ENCODE peak calls at places on chromosomes 12 and 14, in seven cellular contexts. One of them, this sample, is unnamed.

GRCh38 chr12:60997979-60998378 is 1262.2 kb upstream of the USP15 start:
- DNase-seq in mammary epithelial cell: no peak
- DNase-seq in fibroblast of lung: no peak
- DNase-seq in HepG2: no peak
- DNase-seq in PC-3: no peak
- DNase-seq in GM23248: no peak
- DNase-seq in endothelial cell of umbilical vein: no peak
- DNase-seq in this sample: no peak

GRCh38 chr12:116009805-116010204 is 267.7 kb downstream of the MED13L start:
- DNase-seq in HepG2: peak
- DNase-seq in endothelial cell of umbilical vein: no peak
- DNase-seq in fibroblast of lung: no peak
- DNase-seq in mammary epithelial cell: no peak
- DNase-seq in GM23248: peak
- DNase-seq in PC-3: peak
- DNase-seq in this sample: no peak

GRCh38 chr12:122856999-122857671 is 21.9 kb downstream of the HIP1R start:
- DNase-seq in fibroblast of lung: peak
- DNase-seq in endothelial cell of umbilical vein: no peak
- DNase-seq in GM23248: peak
- DNase-seq in mammary epithelial cell: no peak
- DNase-seq in PC-3: peak
- DNase-seq in HepG2: peak
- DNase-seq in this sample: no peak

GRCh38 chr12:96020314-96021003 is 14.9 kb downstream of the LTA4H start:
- DNase-seq in fibroblast of lung: no peak
- DNase-seq in endothelial cell of umbilical vein: no peak
- DNase-seq in PC-3: no peak
- DNase-seq in mammary epithelial cell: no peak
- DNase-seq in HepG2: no peak
- DNase-seq in GM23248: no peak
- DNase-seq in this sample: no peak

GRCh38 chr14:80077262-80077661 is 134.0 kb downstream of the DIO2 start:
- DNase-seq in mammary epithelial cell: no peak
- DNase-seq in endothelial cell of umbilical vein: no peak
- DNase-seq in GM23248: peak
- DNase-seq in fibroblast of lung: no peak
- DNase-seq in HepG2: no peak
- DNase-seq in PC-3: no peak
- DNase-seq in this sample: no peak

GRCh38 chr12:54200412-54200811 is 11.6 kb upstream of the SMUG1 start:
- DNase-seq in GM23248: no peak
- DNase-seq in endothelial cell of umbilical vein: no peak
- DNase-seq in HepG2: no peak
- DNase-seq in fibroblast of lung: no peak
- DNase-seq in mammary epithelial cell: no peak
- DNase-seq in PC-3: no peak
- DNase-seq in this sample: no peak

GRCh38 chr14:92729632-92730358 is 18.6 kb downstream of the LGMN start:
- DNase-seq in HepG2: no peak
- DNase-seq in endothelial cell of umbilical vein: no peak
- DNase-seq in mammary epithelial cell: peak
- DNase-seq in GM23248: peak
- DNase-seq in fibroblast of lung: peak
- DNase-seq in PC-3: peak
- DNase-seq in this sample: peak

GRCh38 chr14:63459738-63460137 is 83.4 kb downstream of the PPP2R5E start:
- DNase-seq in PC-3: no peak
- DNase-seq in mammary epithelial cell: no peak
- DNase-seq in GM23248: no peak
- DNase-seq in HepG2: no peak
- DNase-seq in endothelial cell of umbilical vein: no peak
- DNase-seq in fibroblast of lung: no peak
- DNase-seq in this sample: no peak

GRCh38 chr14:36604757-36605505 is 22.5 kb upstream of the NKX2-8 start:
- DNase-seq in PC-3: peak
- DNase-seq in fibroblast of lung: peak
- DNase-seq in HepG2: peak
- DNase-seq in mammary epithelial cell: peak
- DNase-seq in GM23248: peak
- DNase-seq in endothelial cell of umbilical vein: peak
- DNase-seq in this sample: peak

GRCh38 chr12:56632701-56633464 is 2.8 kb upstream of the BAZ2A start:
- DNase-seq in endothelial cell of umbilical vein: no peak
- DNase-seq in mammary epithelial cell: no peak
- DNase-seq in HepG2: no peak
- DNase-seq in fibroblast of lung: no peak
- DNase-seq in PC-3: no peak
- DNase-seq in GM23248: peak
- DNase-seq in this sample: no peak

GRCh38 chr12:65122661-65123060 is 1.6 kb upstream of the WIF1 start:
- DNase-seq in endothelial cell of umbilical vein: no peak
- DNase-seq in fibroblast of lung: no peak
- DNase-seq in PC-3: peak
- DNase-seq in mammary epithelial cell: no peak
- DNase-seq in GM23248: no peak
- DNase-seq in HepG2: no peak
- DNase-seq in this sample: no peak

GRCh38 chr12:46590991-46591703 is 218.6 kb upstream of the SLC38A2 start:
- DNase-seq in fibroblast of lung: no peak
- DNase-seq in PC-3: no peak
- DNase-seq in HepG2: no peak
- DNase-seq in mammary epithelial cell: no peak
- DNase-seq in GM23248: no peak
- DNase-seq in endothelial cell of umbilical vein: no peak
- DNase-seq in this sample: no peak

GRCh38 chr14:67423424-67423823 is 11.5 kb upstream of the PLEK2 start:
- DNase-seq in HepG2: no peak
- DNase-seq in PC-3: no peak
- DNase-seq in mammary epithelial cell: no peak
- DNase-seq in fibroblast of lung: no peak
- DNase-seq in GM23248: no peak
- DNase-seq in endothelial cell of umbilical vein: no peak
- DNase-seq in this sample: no peak

GRCh38 chr12:19848426-19848825 is 409.1 kb downstream of the AEBP2 start:
- DNase-seq in mammary epithelial cell: no peak
- DNase-seq in PC-3: no peak
- DNase-seq in endothelial cell of umbilical vein: no peak
- DNase-seq in GM23248: no peak
- DNase-seq in fibroblast of lung: no peak
- DNase-seq in HepG2: no peak
- DNase-seq in this sample: no peak

GRCh38 chr12:109768901-109769670 is 55.5 kb downstream of the FAM222A start:
- DNase-seq in HepG2: no peak
- DNase-seq in PC-3: no peak
- DNase-seq in fibroblast of lung: no peak
- DNase-seq in mammary epithelial cell: no peak
- DNase-seq in endothelial cell of umbilical vein: no peak
- DNase-seq in GM23248: no peak
- DNase-seq in this sample: no peak

GRCh38 chr12:62805517-62805916 is 129.4 kb downstream of the PPM1H start:
- DNase-seq in GM23248: no peak
- DNase-seq in fibroblast of lung: no peak
- DNase-seq in endothelial cell of umbilical vein: no peak
- DNase-seq in HepG2: no peak
- DNase-seq in mammary epithelial cell: no peak
- DNase-seq in PC-3: no peak
- DNase-seq in this sample: no peak

GRCh38 chr14:25431211-25432076 is 381.5 kb upstream of the STXBP6 start:
- DNase-seq in mammary epithelial cell: no peak
- DNase-seq in fibroblast of lung: no peak
- DNase-seq in endothelial cell of umbilical vein: no peak
- DNase-seq in GM23248: peak
- DNase-seq in PC-3: peak
- DNase-seq in HepG2: peak
- DNase-seq in this sample: no peak

GRCh38 chr14:98633380-98633779 is 638.6 kb downstream of the BCL11B start:
- DNase-seq in fibroblast of lung: no peak
- DNase-seq in endothelial cell of umbilical vein: no peak
- DNase-seq in mammary epithelial cell: peak
- DNase-seq in GM23248: no peak
- DNase-seq in HepG2: peak
- DNase-seq in PC-3: no peak
- DNase-seq in this sample: no peak

GRCh38 chr12:27966870-27967269 is 5.7 kb downstream of the PTHLH start:
- DNase-seq in fibroblast of lung: peak
- DNase-seq in GM23248: peak
- DNase-seq in PC-3: peak
- DNase-seq in mammary epithelial cell: peak
- DNase-seq in endothelial cell of umbilical vein: peak
- DNase-seq in HepG2: peak
- DNase-seq in this sample: peak

GRCh38 chr12:76085159-76085868 is 829 bp upstream of the NAP1L1 start:
- DNase-seq in GM23248: peak
- DNase-seq in HepG2: no peak
- DNase-seq in fibroblast of lung: no peak
- DNase-seq in PC-3: no peak
- DNase-seq in mammary epithelial cell: peak
- DNase-seq in endothelial cell of umbilical vein: peak
- DNase-seq in this sample: no peak

GRCh38 chr14:41285193-41285748 is 321.4 kb upstream of the LRFN5 start:
- DNase-seq in mammary epithelial cell: peak
- DNase-seq in HepG2: peak
- DNase-seq in fibroblast of lung: peak
- DNase-seq in GM23248: peak
- DNase-seq in endothelial cell of umbilical vein: no peak
- DNase-seq in PC-3: peak
- DNase-seq in this sample: no peak

DNA sequence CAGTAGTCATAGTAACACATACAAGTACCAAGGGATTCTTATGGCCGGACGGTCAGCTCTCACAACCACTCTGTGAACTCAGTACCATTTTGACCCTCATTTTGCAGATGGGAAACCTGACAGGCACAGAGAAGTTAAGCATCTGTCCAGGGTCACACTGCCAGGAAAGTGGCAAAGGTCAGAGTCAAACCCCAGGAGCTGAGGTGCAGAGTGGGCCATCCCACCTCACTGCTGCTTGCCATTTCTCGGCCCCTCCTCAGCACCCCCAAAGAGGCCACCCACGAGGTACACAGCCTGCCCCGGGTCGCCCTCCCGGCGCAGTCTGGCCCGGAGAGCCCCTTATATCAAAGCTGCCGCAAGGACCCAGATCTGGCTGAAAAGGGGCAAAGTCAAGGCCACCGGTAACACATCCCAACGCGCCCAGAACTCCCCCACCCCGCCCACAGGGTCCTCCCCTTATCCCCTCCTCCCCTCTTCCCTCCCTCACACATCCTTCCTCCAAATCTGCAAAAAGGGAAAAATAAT is 1.7 kb downstream of the NCOR2 start:
- DNase-seq in fibroblast of lung: no peak
- DNase-seq in mammary epithelial cell: no peak
- DNase-seq in PC-3: peak
- DNase-seq in GM23248: peak
- DNase-seq in HepG2: peak
- DNase-seq in endothelial cell of umbilical vein: no peak
- DNase-seq in this sample: no peak
- H3K9ac ChIP-seq in fibroblast of lung: peak
- H3K9ac ChIP-seq in mammary epithelial cell: peak
- H3K9ac ChIP-seq in PC-3: peak
- H3K9ac ChIP-seq in GM23248: peak
- H3K9ac ChIP-seq in HepG2: peak
- H3K9ac ChIP-seq in endothelial cell of umbilical vein: peak
- H3K9ac ChIP-seq in this sample: peak

GRCh38 chr12:42608196-42608825 is 18.8 kb upstream of the PRICKLE1 start:
- DNase-seq in HepG2: no peak
- DNase-seq in endothelial cell of umbilical vein: no peak
- DNase-seq in mammary epithelial cell: no peak
- DNase-seq in PC-3: no peak
- DNase-seq in fibroblast of lung: no peak
- DNase-seq in GM23248: peak
- DNase-seq in this sample: no peak

GRCh38 chr12:42607584-42607984 is 18.0 kb upstream of the PRICKLE1 start:
- DNase-seq in PC-3: no peak
- DNase-seq in fibroblast of lung: no peak
- DNase-seq in HepG2: no peak
- DNase-seq in GM23248: no peak
- DNase-seq in mammary epithelial cell: no peak
- DNase-seq in endothelial cell of umbilical vein: no peak
- DNase-seq in this sample: no peak

GRCh38 chr12:42605685-42606084 is 16.1 kb upstream of the PRICKLE1 start:
- DNase-seq in HepG2: no peak
- DNase-seq in PC-3: no peak
- DNase-seq in GM23248: no peak
- DNase-seq in endothelial cell of umbilical vein: no peak
- DNase-seq in fibroblast of lung: no peak
- DNase-seq in mammary epithelial cell: no peak
- DNase-seq in this sample: no peak

GRCh38 chr12:42603246-42603645 is 13.7 kb upstream of the PRICKLE1 start:
- DNase-seq in PC-3: no peak
- DNase-seq in GM23248: no peak
- DNase-seq in HepG2: no peak
- DNase-seq in fibroblast of lung: no peak
- DNase-seq in mammary epithelial cell: no peak
- DNase-seq in endothelial cell of umbilical vein: no peak
- DNase-seq in this sample: no peak
- TF ChIP-seq EZH2 in PC-3: no peak
- TF ChIP-seq EZH2 in GM23248: no peak
- TF ChIP-seq EZH2 in HepG2: no peak
- TF ChIP-seq EZH2 in fibroblast of lung: no peak
- TF ChIP-seq EZH2 in mammary epithelial cell: no peak
- TF ChIP-seq EZH2 in endothelial cell of umbilical vein: no peak
- TF ChIP-seq EZH2 in this sample: no peak

DNA sequence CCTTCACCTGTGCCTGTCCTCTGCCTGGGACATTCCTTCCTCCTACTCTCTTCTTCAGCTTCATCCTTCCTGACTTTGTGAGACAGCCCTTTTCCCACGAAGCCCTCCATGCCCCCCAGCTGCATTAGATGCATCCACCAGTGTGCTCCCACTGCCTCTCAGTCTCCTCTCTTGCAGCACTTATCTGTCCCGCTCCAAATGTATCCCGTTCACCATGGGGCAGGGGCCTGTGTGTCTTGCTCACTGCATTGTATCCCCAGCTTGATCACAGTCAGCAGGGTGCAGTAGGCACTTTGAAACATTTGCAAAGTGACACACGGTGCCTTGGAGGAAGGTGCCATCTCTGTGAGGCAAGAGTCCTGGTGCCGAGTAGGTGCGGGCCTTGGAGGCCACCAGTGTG is 104.0 kb downstream of the SLC25A47 start:
- DNase-seq in endothelial cell of umbilical vein: no peak
- DNase-seq in mammary epithelial cell: no peak
- DNase-seq in HepG2: no peak
- DNase-seq in GM23248: no peak
- DNase-seq in PC-3: no peak
- DNase-seq in fibroblast of lung: no peak
- DNase-seq in this sample: no peak
- H3K9ac ChIP-seq in endothelial cell of umbilical vein: no peak
- H3K9ac ChIP-seq in mammary epithelial cell: no peak
- H3K9ac ChIP-seq in HepG2: no peak
- H3K9ac ChIP-seq in GM23248: no peak
- H3K9ac ChIP-seq in PC-3: no peak
- H3K9ac ChIP-seq in fibroblast of lung: no peak
- H3K9ac ChIP-seq in this sample: no peak

DNA sequence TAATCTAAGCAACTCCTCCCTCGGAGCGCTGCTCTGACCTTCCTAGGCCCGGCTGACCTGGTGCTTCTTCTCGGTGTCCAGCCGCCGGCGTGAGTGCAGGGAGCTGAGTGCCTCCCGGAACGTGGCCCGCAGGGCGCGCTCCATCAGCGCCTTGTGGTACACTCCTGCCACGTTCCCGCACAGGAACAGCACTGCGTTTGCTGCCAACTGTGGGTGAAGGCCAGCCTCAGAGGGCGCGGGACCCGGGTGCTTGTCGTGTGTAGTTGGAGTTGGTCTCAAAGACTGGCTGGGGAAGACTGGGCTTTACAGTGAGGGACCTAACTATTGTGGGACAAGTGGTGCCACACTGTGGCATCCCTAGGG is 3.2 kb downstream of the ADCY4 start:
- DNase-seq in GM23248: no peak
- DNase-seq in PC-3: no peak
- DNase-seq in endothelial cell of umbilical vein: no peak
- DNase-seq in HepG2: no peak
- DNase-seq in fibroblast of lung: no peak
- DNase-seq in mammary epithelial cell: no peak
- DNase-seq in this sample: no peak
- TF ChIP-seq EZH2 in GM23248: no peak
- TF ChIP-seq EZH2 in PC-3: no peak
- TF ChIP-seq EZH2 in endothelial cell of umbilical vein: no peak
- TF ChIP-seq EZH2 in HepG2: no peak
- TF ChIP-seq EZH2 in fibroblast of lung: no peak
- TF ChIP-seq EZH2 in mammary epithelial cell: no peak
- TF ChIP-seq EZH2 in this sample: no peak

This sample was measured in keratinocyte.